ENCODE peak calls at places on chromosomes 11 and 22, in six cellular contexts. V is body of pancreas, P is neural progenitor cell, M is HFF-Myc, L is fibroblast of lung, S is kidney epithelial cell. J is an unnamed sample.

GRCh38 chr11:9516113-9516512 is 55.3 kb downstream of the ZNF143 start:
- DNase-seq in V (no peak), L (no peak), P (no peak), M (no peak), S (no peak), J (no peak)

GRCh38 chr11:76787911-76788596 is 4.9 kb downstream of the TSKU start:
- DNase-seq in M (no peak), V (peak), S (no peak), L (peak), P (no peak), J (no peak)

GRCh38 chr11:110896358-110896757 is 184.1 kb upstream of the ARHGAP20 start:
- DNase-seq in V (no peak), P (no peak), M (peak), S (peak), L (peak), J (no peak)

GRCh38 chr11:113179181-113179701 is 135.1 kb upstream of the TTC12 start:
- DNase-seq in M (no peak), P (peak), V (no peak), L (no peak), S (no peak), J (no peak)

GRCh38 chr11:3907590-3907989 is 52.1 kb downstream of the STIM1 start:
- DNase-seq in S (no peak), L (no peak), P (no peak), M (no peak), V (no peak), J (no peak)

GRCh38 chr11:27028653-27029052 is 12.0 kb upstream of the BBOX1 start:
- DNase-seq in S (no peak), L (peak), M (no peak), V (no peak), P (no peak), J (no peak)

GRCh38 chr22:36617694-36618522 is 85.6 kb downstream of the CACNG2 start:
- DNase-seq in V (peak), S (no peak), L (no peak), M (no peak), P (no peak), J (no peak)

GRCh38 chr11:95435192-95435591 is 204.2 kb upstream of the SESN3 start:
- DNase-seq in M (no peak), L (no peak), S (no peak), P (no peak), V (no peak), J (no peak)

GRCh38 chr22:45880732-45881523 is 96.0 kb downstream of the WNT7B start:
- DNase-seq in M (no peak), P (peak), L (no peak), S (no peak), V (peak), J (peak)

GRCh38 chr11:20022363-20023081 is 137.8 kb downstream of the DBX1 start:
- DNase-seq in S (no peak), V (peak), L (peak), P (peak), M (no peak), J (peak)

GRCh38 chr22:35918466-35918865 is 110.2 kb downstream of the RBFOX2 start:
- DNase-seq in M (no peak), P (peak), L (no peak), S (no peak), V (no peak), J (no peak)

GRCh38 chr11:122743949-122744876 is 88.7 kb downstream of the UBASH3B start:
- DNase-seq in M (no peak), S (no peak), V (no peak), L (no peak), P (no peak), J (no peak)

GRCh38 chr11:117444256-117445096 is 116.8 kb downstream of the CEP164 start:
- DNase-seq in P (no peak), M (no peak), V (no peak), S (no peak), L (no peak), J (no peak)

GRCh38 chr11:41414771-41415440 is 44.5 kb downstream of the LRRC4C start:
- DNase-seq in V (no peak), L (no peak), M (no peak), S (no peak), P (no peak), J (no peak)

GRCh38 chr22:49973018-49973965 is 12.7 kb downstream of the PIM3 start:
- DNase-seq in P (no peak), S (no peak), M (no peak), V (no peak), L (no peak), J (no peak)

GRCh38 chr11:47899801-47900200 is 51.7 kb upstream of the NUP160 start:
- DNase-seq in S (no peak), P (no peak), L (no peak), M (no peak), V (no peak), J (no peak)

GRCh38 chr22:46935506-46936377 is 173.3 kb downstream of the TBC1D22A start:
- DNase-seq in P (no peak), M (no peak), L (no peak), V (no peak), S (no peak), J (peak)

GRCh38 chr11:72195518-72195917 is 3.6 kb downstream of the FOLR1 start:
- DNase-seq in M (no peak), S (no peak), V (no peak), P (no peak), L (no peak), J (no peak)

GRCh38 chr11:72190581-72191205 is 1.2 kb upstream of the FOLR1 start:
- DNase-seq in M (no peak), L (no peak), V (no peak), P (peak), S (no peak), J (no peak)

GRCh38 chr11:72191961-72192381 is at the start of gene FOLR1:
- DNase-seq in S (no peak), P (peak), V (no peak), M (no peak), L (no peak), J (no peak)

GRCh38 chr11:72195921-72196320 is 4.0 kb downstream of the FOLR1 start:
- DNase-seq in P (no peak), V (no peak), M (no peak), S (no peak), L (no peak), J (no peak)
- TF ChIP-seq CTCF in P (no peak), V (no peak), M (no peak), S (no peak), L (no peak), J (no peak)

GRCh38 chr22:42615092-42615859 is 593 bp upstream of the POLDIP3 start:
- DNase-seq in S (peak), L (peak), M (peak), P (peak), V (peak), J (peak)
- TF ChIP-seq CTCF in S (no peak), L (no peak), M (no peak), P (no peak), V (no peak), J (no peak)

GRCh38 chr11:130535530-130535929 is 87.1 kb downstream of the ADAMTS15 start:
- DNase-seq in S (no peak), L (no peak), P (no peak), M (no peak), V (no peak), J (no peak)

GRCh38 chr11:130533113-130533803 is 84.8 kb downstream of the ADAMTS15 start:
- DNase-seq in M (no peak), S (no peak), L (no peak), P (no peak), V (no peak), J (no peak)

GRCh38 chr11:130534525-130534924 is 86.1 kb downstream of the ADAMTS15 start:
- DNase-seq in S (no peak), L (no peak), P (no peak), V (no peak), M (no peak), J (no peak)

GRCh38 chr11:130533871-130534270 is 85.4 kb downstream of the ADAMTS15 start:
- DNase-seq in S (no peak), L (no peak), P (no peak), M (no peak), V (no peak), J (no peak)

DNA sequence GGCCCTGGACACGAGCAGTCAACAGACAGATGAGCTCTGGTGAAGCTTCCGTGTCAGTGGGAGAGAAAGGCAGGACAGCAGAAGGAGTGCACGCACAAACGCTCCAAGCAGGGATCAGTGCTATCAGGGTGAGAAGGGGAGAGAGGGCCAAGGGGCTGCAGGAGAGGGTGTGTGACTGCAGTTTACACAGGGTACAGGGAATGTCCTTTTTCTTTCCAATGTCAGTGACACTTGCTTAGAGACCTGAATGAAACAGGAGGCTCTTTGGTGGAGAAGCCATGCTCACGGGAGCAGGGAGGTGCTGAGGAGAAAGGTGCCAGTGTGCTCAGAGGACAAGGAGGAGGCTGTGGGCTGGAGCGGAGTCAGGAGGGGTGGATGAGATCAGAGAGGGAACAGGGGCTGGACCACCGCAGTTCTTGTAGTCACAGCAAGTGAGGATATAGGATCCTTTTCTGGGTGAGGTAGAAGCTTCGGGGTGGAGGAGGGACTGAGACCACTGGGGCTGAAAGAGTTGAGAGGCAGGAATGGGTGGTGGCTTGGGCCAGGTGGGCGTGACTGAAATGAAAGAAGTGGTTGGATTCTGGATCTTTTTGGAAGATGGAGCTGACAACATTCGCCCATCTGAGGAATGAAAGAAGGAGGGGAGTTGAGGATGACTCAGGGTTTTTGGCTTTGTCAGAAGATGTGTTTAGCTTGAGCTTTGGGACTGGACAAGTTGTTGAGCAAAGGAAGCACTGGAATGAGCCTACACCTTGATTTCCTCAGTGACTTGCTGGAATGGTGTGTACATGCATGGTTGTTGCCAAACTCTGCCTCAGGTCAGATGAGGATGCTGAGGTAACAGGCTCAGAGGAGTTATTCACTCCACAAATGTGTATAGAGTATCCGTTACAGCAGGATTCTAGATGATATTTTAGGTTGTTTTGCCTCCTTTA is 87.9 kb downstream of the ADAMTS15 start:
- DNase-seq in M (no peak), V (no peak), S (no peak), L (no peak), P (no peak), J (no peak)
- TF ChIP-seq CTCF in M (no peak), V (no peak), S (no peak), L (no peak), P (no peak), J (no peak)

GRCh38 chr11:79415912-79416311 is 24.9 kb downstream of the TENM4 start:
- DNase-seq in L (no peak), P (no peak), V (no peak), M (no peak), S (no peak), J (no peak)
- TF ChIP-seq CTCF in L (no peak), P (no peak), V (no peak), M (no peak), S (no peak), J (no peak)

GRCh38 chr11:44950625-44951472 is at the start of gene TP53I11:
- DNase-seq in M (no peak), S (no peak), V (peak), L (peak), P (peak), J (peak)
- TF ChIP-seq CTCF in M (peak), S (peak), V (peak), L (peak), P (peak), J (peak)

GRCh38 chr22:29031236-29031982 is 30.2 kb downstream of the C22orf31 start:
- DNase-seq in L (peak), S (peak), V (peak), M (peak), P (peak), J (no peak)
- TF ChIP-seq CTCF in L (peak), S (no peak), V (peak), M (no peak), P (no peak), J (peak)

GRCh38 chr11:77994434-77995362 is at the start of gene INTS4:
- DNase-seq in S (peak), P (peak), L (peak), M (peak), V (peak), J (peak)
- TF ChIP-seq CTCF in S (no peak), P (no peak), L (no peak), M (no peak), V (no peak), J (no peak)

GRCh38 chr22:27747396-27748256 is 53.9 kb downstream of the MN1 start:
- DNase-seq in L (no peak), V (no peak), S (no peak), P (no peak), M (no peak), J (no peak)
- TF ChIP-seq CTCF in L (peak), V (no peak), S (peak), P (peak), M (peak), J (no peak)

GRCh38 chr11:101974255-101974654 is 57.9 kb upstream of the ANGPTL5 start:
- DNase-seq in S (no peak), M (peak), L (peak), V (no peak), P (no peak), J (no peak)
- TF ChIP-seq CTCF in S (no peak), M (no peak), L (peak), V (no peak), P (peak), J (no peak)

GRCh38 chr11:65432686-65433582 is 10.3 kb downstream of the NEAT1 start:
- DNase-seq in L (peak), S (no peak), P (no peak), M (no peak), V (no peak), J (no peak)
- TF ChIP-seq CTCF in L (peak), S (peak), P (peak), M (no peak), V (peak), J (peak)

J was measured in neural crest cell.